ENCODE peak calls at places on chromosomes 2 and 18, in nine cellular contexts. M, A, V, X, J, C, F, Z and B are unnamed samples.

GRCh38 chr18:56305583-56305982 is 332.8 kb downstream of the TXNL1 start:
- DNase-seq in C (no peak), A (no peak), F (no peak), V (no peak), X (no peak), Z (no peak), J (no peak), M (no peak), B (no peak)

GRCh38 chr2:119645173-119645846 is 33.7 kb upstream of the TMEM177 start:
- DNase-seq in A (no peak), X (no peak), C (no peak), V (no peak), M (no peak), Z (no peak), F (no peak), J (no peak), B (no peak)

GRCh38 chr2:36246320-36246990 is 109.1 kb upstream of the CRIM1 start:
- DNase-seq in J (no peak), V (no peak), C (no peak), A (no peak), X (no peak), F (no peak), M (no peak), Z (no peak), B (no peak)

GRCh38 chr2:109209412-109209811 is 80.4 kb downstream of the SH3RF3 start:
- DNase-seq in Z (no peak), C (no peak), A (no peak), F (no peak), V (no peak), X (no peak), J (peak), M (no peak), B (no peak)

GRCh38 chr2:119366649-119367471 is at the start of the genes C2orf76 and DBI:
- DNase-seq in V (peak), A (peak), Z (peak), F (peak), J (peak), M (peak), C (peak), X (peak), B (peak)

GRCh38 chr2:83817511-83817910 is 641.6 kb downstream of the SUCLG1 start:
- DNase-seq in A (no peak), C (no peak), M (no peak), F (no peak), X (no peak), J (peak), V (no peak), Z (no peak), B (no peak)

GRCh38 chr2:236874866-236875481 is 210.7 kb upstream of the COPS8 start:
- DNase-seq in C (no peak), F (no peak), A (no peak), X (no peak), V (no peak), Z (no peak), M (no peak), J (no peak), B (no peak)

GRCh38 chr18:13271512-13271911 is 53.0 kb downstream of the LDLRAD4 start:
- DNase-seq in Z (no peak), F (no peak), A (no peak), M (no peak), J (no peak), X (no peak), V (no peak), C (peak), B (no peak)

GRCh38 chr18:48326901-48327675 is 82.1 kb downstream of the ZBTB7C start:
- DNase-seq in Z (no peak), J (no peak), A (no peak), M (no peak), X (no peak), C (no peak), V (no peak), F (no peak), B (no peak)

GRCh38 chr2:30113617-30114293 is 33.1 kb upstream of the YPEL5 start:
- DNase-seq in X (no peak), V (no peak), M (no peak), A (no peak), Z (no peak), J (no peak), F (no peak), C (no peak), B (no peak)